ENCODE peak calls at places on chromosome 16, in nine cellular contexts. L is adrenal gland, I is sigmoid colon, C is stomach, K is A549, B is transverse colon, N is uterus, J is thyroid gland, E is spleen. G is an unnamed sample.

GRCh38 chr16:12092347-12092882 is 115.9 kb downstream of the SNX29 start:
- DNase-seq in C (no peak), J (no peak), I (no peak), K (peak; percentile 13), B (no peak), N (peak; percentile 25), L (no peak), E (no peak), G (no peak)

GRCh38 chr16:16148755-16149154 is 74.5 kb downstream of the ABCC6 start:
- DNase-seq in I (no peak), C (no peak), J (peak; percentile 85), N (no peak), L (no peak), B (no peak), K (no peak), E (no peak), G (peak; percentile 9)

GRCh38 chr16:80552277-80552676 is 11.5 kb downstream of the DYNLRB2 start:
- DNase-seq in L (no peak), C (no peak), J (no peak), I (no peak), N (no peak), B (no peak), E (no peak), K (no peak), G (no peak)

GRCh38 chr16:69848635-69849545 is 86.8 kb downstream of the WWP2 start:
- DNase-seq in K (no peak), B (peak; percentile 88), C (peak; percentile 78), J (peak; percentile 93), L (peak; percentile 97), N (peak; percentile 87), E (peak; percentile 83), I (peak; percentile 93), G (peak; percentile 88)

GRCh38 chr16:82440336-82440735 is 186.4 kb upstream of the CDH13 start:
- DNase-seq in B (no peak), N (no peak), I (no peak), J (no peak), E (no peak), C (no peak), L (no peak), K (no peak), G (no peak)

GRCh38 chr16:10741844-10742243 is 1.8 kb upstream of the NUBP1 start:
- DNase-seq in L (no peak), N (no peak), E (no peak), I (peak; percentile 82), J (no peak), K (no peak), C (peak; percentile 61), B (peak; percentile 17), G (peak; percentile 75)

GRCh38 chr16:72927199-72928088 is 120.5 kb downstream of the ZFHX3 start:
- DNase-seq in N (peak; percentile 63), I (peak; percentile 65), K (peak; percentile 78), C (no peak), E (peak; percentile 71), J (no peak), B (peak; percentile 20), L (no peak), G (no peak)

GRCh38 chr16:84598391-84598750 is 19.5 kb downstream of the COTL1 start:
- DNase-seq in N (no peak), C (no peak), I (no peak), J (no peak), E (peak; percentile 80), B (no peak), L (no peak), K (no peak), G (no peak)

GRCh38 chr16:19008245-19008644 is 24.5 kb downstream of the TMC7 start:
- DNase-seq in E (peak; percentile 31), I (no peak), K (no peak), N (no peak), B (no peak), C (no peak), J (no peak), L (no peak), G (no peak)

GRCh38 chr16:75733305-75734141 is 7.2 kb upstream of the CPHXL start:
- DNase-seq in E (no peak), J (peak; percentile 89), I (no peak), C (no peak), N (peak; percentile 33), K (no peak), B (no peak), L (peak; percentile 23), G (no peak)

GRCh38 chr16:22318690-22319358 is 21.6 kb downstream of the POLR3E start:
- DNase-seq in L (peak; percentile 55), I (peak; percentile 66), J (no peak), K (peak; percentile 55), N (no peak), B (peak; percentile 38), C (peak; percentile 43), E (peak; percentile 86), G (no peak)

GRCh38 chr16:77169650-77170236 is 21.2 kb upstream of the MON1B start:
- DNase-seq in N (no peak), E (no peak), J (peak; percentile 39), K (peak; percentile 61), C (peak; percentile 47), I (no peak), L (peak; percentile 34), B (peak; percentile 23), G (peak; percentile 55)

GRCh38 chr16:51407199-51407598 is 256.1 kb upstream of the SALL1 start:
- DNase-seq in I (no peak), L (no peak), K (no peak), N (no peak), J (no peak), E (no peak), C (no peak), B (no peak), G (no peak)

GRCh38 chr16:57016831-57017230 is 27.5 kb downstream of the NLRC5 start:
- DNase-seq in B (no peak), L (no peak), J (no peak), K (no peak), C (no peak), N (no peak), I (no peak), E (no peak), G (no peak)

GRCh38 chr16:69112285-69113129 is 7.1 kb downstream of the HAS3 start:
- DNase-seq in J (peak; percentile 42), K (peak; percentile 66), C (peak; percentile 71), L (peak; percentile 63), I (peak; percentile 67), E (peak; percentile 78), N (no peak), B (peak; percentile 64), G (peak; percentile 83)

DNA sequence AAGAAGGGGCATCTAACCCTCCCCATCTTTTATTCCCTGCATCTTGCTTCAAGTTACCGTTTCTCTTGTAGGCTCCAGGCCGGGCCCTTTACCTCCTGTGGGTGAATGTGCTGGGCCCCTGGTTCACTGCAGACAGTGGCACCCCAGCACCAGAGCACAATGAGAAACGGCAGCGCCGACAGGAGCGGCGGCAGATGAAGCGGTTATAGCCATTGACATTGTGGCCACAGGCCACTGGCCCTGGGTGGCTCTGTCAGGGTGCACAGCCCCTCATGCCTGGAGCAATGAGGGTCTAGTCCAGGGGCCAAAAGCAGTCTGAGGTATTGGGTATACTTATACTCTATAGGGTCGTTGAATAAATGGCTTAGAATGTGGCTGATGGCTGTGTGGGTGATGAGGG is 2.0 kb downstream of the TMEM208 start:
- DNase-seq in C (no peak), J (no peak), K (no peak), E (no peak), I (no peak), B (no peak), N (no peak), L (no peak), G (no peak)
- TF ChIP-seq POLR2A in C (no peak), J (no peak), K (no peak), E (no peak), I (no peak), B (no peak), N (no peak), L (no peak), G (no peak)

GRCh38 chr16:58620396-58620795 is 9.2 kb downstream of the CNOT1 start:
- DNase-seq in K (no peak), C (no peak), I (no peak), N (no peak), L (no peak), B (no peak), E (peak; percentile 37), J (no peak), G (no peak)
- TF ChIP-seq POLR2A in K (no peak), C (no peak), I (no peak), N (no peak), L (no peak), B (no peak), E (no peak), J (no peak), G (no peak)

GRCh38 chr16:1960665-1961630 is 1.6 kb downstream of the NDUFB10 start:
- DNase-seq in C (no peak), N (no peak), B (no peak), K (peak; percentile 72), E (peak; percentile 76), J (no peak), L (no peak), I (no peak), G (peak; percentile 46)
- TF ChIP-seq POLR2A in C (no peak), N (no peak), B (no peak), K (peak; percentile 60), E (no peak), J (no peak), L (no peak), I (no peak), G (peak; percentile 38)

DNA sequence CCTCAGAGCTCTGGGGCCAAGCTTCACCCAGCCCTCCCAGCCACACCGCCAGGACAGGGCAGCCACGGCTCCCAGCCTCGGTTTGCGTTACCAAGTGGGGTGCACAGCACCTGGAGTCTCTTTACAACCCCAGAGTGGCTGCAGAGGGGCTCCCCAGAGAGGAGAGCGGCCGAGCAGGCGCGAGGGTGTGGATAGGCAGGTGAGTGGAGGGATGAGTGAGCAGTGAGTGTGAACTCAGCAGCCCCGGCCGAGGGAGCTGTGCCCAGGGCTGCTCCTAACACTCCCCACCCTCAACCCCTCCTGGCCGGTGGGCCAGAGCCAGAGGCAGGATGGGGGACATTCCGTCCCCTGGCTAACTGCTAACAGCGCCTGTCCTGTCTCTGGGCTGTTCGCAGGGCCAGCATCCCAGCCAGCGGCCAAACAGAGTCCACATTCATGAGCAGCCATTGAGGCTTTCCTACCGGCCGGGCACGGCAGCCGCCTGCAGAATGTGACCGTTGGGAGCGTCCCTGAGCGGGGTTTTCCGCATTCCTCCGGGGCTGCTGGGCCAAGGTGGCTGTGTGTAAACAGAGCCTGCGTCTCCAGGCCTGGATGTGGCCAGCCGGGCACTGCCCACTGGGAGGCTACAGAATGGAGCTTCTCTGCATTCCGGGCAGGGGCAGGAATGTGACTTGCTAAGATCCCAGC is 5.3 kb downstream of the ZNF469 start:
- DNase-seq in L (peak; percentile 70), I (no peak), E (no peak), B (peak; percentile 82), K (peak; percentile 87), C (peak; percentile 92), J (peak; percentile 56), N (no peak), G (peak; percentile 73)
- TF ChIP-seq POLR2A in L (peak; percentile 39), I (no peak), E (no peak), B (peak; percentile 31), K (peak; percentile 27), C (no peak), J (no peak), N (no peak), G (peak; percentile 72)

GRCh38 chr16:29807426-29808218 is 1.3 kb downstream of the MAZ start:
- DNase-seq in L (peak; percentile 95), K (peak; percentile 95), E (peak; percentile 97), I (peak; percentile 96), C (peak; percentile 89), N (peak; percentile 89), J (peak; percentile 93), B (peak; percentile 93), G (peak; percentile 91)
- TF ChIP-seq POLR2A in L (peak; percentile 73), K (peak; percentile 45), E (no peak), I (peak; percentile 27), C (no peak), N (peak; percentile 63), J (peak; percentile 11), B (peak; percentile 87), G (peak; percentile 50)

GRCh38 chr16:1331712-1332617 is 1.5 kb upstream of the BAIAP3 start:
- DNase-seq in J (peak; percentile 59), L (peak; percentile 52), K (peak; percentile 82), B (peak; percentile 88), E (peak; percentile 93), N (peak; percentile 61), C (peak; percentile 73), I (peak; percentile 86), G (peak; percentile 84)
- TF ChIP-seq POLR2A in J (no peak), L (no peak), K (no peak), B (peak; percentile 33), E (no peak), N (no peak), C (no peak), I (no peak), G (peak; percentile 24)